ENCODE peak calls at places on chromosomes 1 and 21, in seven cellular contexts. B is mesendoderm, Y is neuronal stem cell, O is mesenchymal stem cell, E is H1, Z is trophoblast cell, X is IMR-90. H is an unnamed sample.

GRCh38 chr1:93613895-93614294 is 67.7 kb downstream of the BCAR3 start:
- DNase-seq in B (no peak), Y (no peak), O (no peak), E (no peak), Z (no peak), X (peak), H (no peak)

GRCh38 chr1:172971241-172971640 is 79.5 kb downstream of the TNFSF18 start:
- DNase-seq in B (peak), Y (no peak), O (no peak), E (no peak), Z (peak), X (no peak), H (no peak)

GRCh38 chr1:30617161-30617560 is 106.2 kb downstream of the MATN1 start:
- DNase-seq in B (peak), Y (no peak), O (no peak), E (no peak), Z (no peak), X (no peak), H (no peak)

GRCh38 chr1:206496131-206496793 is 11.1 kb upstream of the RASSF5 start:
- DNase-seq in B (no peak), Y (no peak), O (no peak), E (no peak), Z (no peak), X (no peak), H (no peak)

GRCh38 chr1:53771648-53772047 is 32.7 kb upstream of the GLIS1 start:
- DNase-seq in B (no peak), Y (no peak), O (peak), E (no peak), Z (no peak), X (peak), H (no peak)

GRCh38 chr1:234316486-234316885 is 56.8 kb upstream of the COA6 start:
- DNase-seq in B (no peak), Y (no peak), O (no peak), E (no peak), Z (no peak), X (no peak), H (no peak)

GRCh38 chr21:29343517-29343916 is 44.8 kb downstream of the BACH1 start:
- DNase-seq in B (no peak), Y (no peak), O (peak), E (no peak), Z (peak), X (peak), H (no peak)

GRCh38 chr21:46295996-46296752 is 10.0 kb downstream of the YBEY start:
- DNase-seq in B (peak), Y (no peak), O (no peak), E (peak), Z (no peak), X (peak), H (peak)

GRCh38 chr1:9715536-9716226 is 64.2 kb downstream of the PIK3CD start:
- DNase-seq in B (no peak), Y (no peak), O (no peak), E (no peak), Z (no peak), X (no peak), H (no peak)

GRCh38 chr1:51661081-51661518 is 44.2 kb downstream of the OSBPL9 start:
- DNase-seq in B (no peak), Y (no peak), O (peak), E (no peak), Z (peak), X (peak), H (no peak)

GRCh38 chr1:159798893-159799292 is 3.3 kb upstream of the FCRL6 start:
- DNase-seq in B (peak), Y (peak), O (peak), E (peak), Z (peak), X (peak), H (peak)

GRCh38 chr1:96842215-96842614 is 120.6 kb downstream of the PTBP2 start:
- DNase-seq in B (no peak), Y (no peak), O (no peak), E (no peak), Z (no peak), X (peak), H (no peak)

GRCh38 chr1:246537441-246537840 is 28.6 kb downstream of the TFB2M start:
- DNase-seq in B (no peak), Y (no peak), O (no peak), E (no peak), Z (no peak), X (no peak), H (no peak)

GRCh38 chr1:234544094-234544579 is 65.2 kb upstream of the TARBP1 start:
- DNase-seq in B (no peak), Y (no peak), O (peak), E (no peak), Z (peak), X (peak), H (peak)

GRCh38 chr1:205536759-205537361 is 32.4 kb downstream of the CDK18 start:
- DNase-seq in B (no peak), Y (no peak), O (no peak), E (peak), Z (no peak), X (no peak), H (peak)

GRCh38 chr1:23720256-23720995 is 22.8 kb upstream of the ELOA start:
- DNase-seq in B (no peak), Y (no peak), O (peak), E (no peak), Z (no peak), X (peak), H (no peak)

GRCh38 chr1:156814571-156815260 is 1.9 kb downstream of the SH2D2A start:
- DNase-seq in B (no peak), Y (no peak), O (no peak), E (no peak), Z (no peak), X (no peak), H (no peak)

GRCh38 chr1:29709711-29710169 is 473.4 kb downstream of the PTPRU start:
- DNase-seq in B (no peak), Y (no peak), O (peak), E (no peak), Z (no peak), X (peak), H (no peak)

DNA sequence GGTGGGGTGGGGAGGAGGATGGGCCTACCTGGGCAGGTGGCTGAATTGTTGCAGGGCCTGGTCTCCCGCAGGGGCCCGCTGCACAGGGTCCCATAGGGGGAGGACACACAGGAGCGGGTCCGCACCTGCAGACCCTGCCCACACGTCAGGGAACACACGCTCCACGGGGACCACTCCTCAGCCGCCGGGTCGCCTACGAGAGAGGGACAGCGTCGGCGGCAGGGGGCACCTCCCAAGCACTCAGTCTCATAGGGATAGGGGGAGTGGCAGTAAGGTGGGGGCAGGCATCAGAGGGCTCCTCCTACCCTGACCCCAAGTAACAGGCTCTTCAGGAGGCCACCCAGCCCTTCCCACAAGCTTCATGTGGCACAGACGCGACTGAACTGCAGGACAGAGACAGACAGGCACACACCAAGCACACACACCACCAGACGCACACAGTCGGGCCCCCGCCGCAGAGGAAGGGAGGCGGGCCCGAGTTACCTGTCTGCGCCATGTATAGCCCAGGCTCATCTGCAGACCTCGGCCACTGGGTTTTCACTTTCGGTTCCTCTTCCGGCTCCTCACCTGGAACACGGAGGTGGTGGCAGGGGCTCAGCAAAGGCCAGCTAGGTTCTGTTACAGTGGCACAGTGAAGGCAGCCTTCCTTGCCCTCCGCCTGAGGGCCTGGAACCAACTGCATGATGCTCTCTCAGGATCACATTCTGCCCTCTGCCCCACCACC is 19.8 kb downstream of the ADGRB2 start:
- DNase-seq in B (no peak), Y (no peak), O (no peak), E (no peak), Z (no peak), X (no peak), H (no peak)
- H2BK120ac ChIP-seq in B (no peak), Y (no peak), O (no peak), E (no peak), Z (no peak), X (no peak), H (no peak)

GRCh38 chr1:117229217-117229616 is 18.5 kb upstream of the VTCN1 start:
- DNase-seq in B (no peak), Y (no peak), O (no peak), E (no peak), Z (no peak), X (no peak), H (no peak)
- H2BK120ac ChIP-seq in B (no peak), Y (no peak), O (no peak), E (no peak), Z (no peak), X (no peak), H (no peak)

DNA sequence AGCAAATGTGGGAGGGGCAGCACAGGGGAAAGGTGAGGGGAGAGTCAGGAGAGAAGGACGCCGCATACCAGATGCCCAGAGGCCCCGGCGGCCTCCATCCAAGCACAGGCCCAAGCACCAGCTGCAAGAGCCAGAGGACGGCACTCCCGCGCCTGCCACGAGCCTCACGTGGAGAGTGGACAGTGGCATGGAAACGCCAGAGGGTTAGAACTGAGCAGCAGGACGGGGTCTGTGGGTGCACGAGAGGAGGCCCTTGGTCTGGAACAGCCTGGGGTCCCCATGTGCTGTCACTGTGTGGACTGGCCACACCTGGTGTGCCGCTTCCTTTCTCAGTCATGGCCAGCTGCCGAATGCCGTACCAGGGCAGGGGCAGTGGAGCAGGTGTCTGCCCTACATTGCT is 68.7 kb downstream of the AGPAT3 start:
- DNase-seq in B (no peak), Y (no peak), O (no peak), E (no peak), Z (no peak), X (no peak), H (no peak)
- H2BK120ac ChIP-seq in B (no peak), Y (no peak), O (no peak), E (no peak), Z (no peak), X (no peak), H (no peak)

GRCh38 chr21:43572443-43572842 is 86.8 kb downstream of the HSF2BP start:
- DNase-seq in B (no peak), Y (no peak), O (no peak), E (no peak), Z (no peak), X (no peak), H (no peak)
- H2BK120ac ChIP-seq in B (no peak), Y (no peak), O (no peak), E (no peak), Z (no peak), X (no peak), H (no peak)

H was measured in H9.